ENCODE peak calls at places on chromosomes 11 and 22, in eight cellular contexts. M is IMR-90, D is heart right ventricle, B is HFF-Myc, L is sigmoid colon, R is AG04450, C is pancreas, Z is gastrocnemius medialis. X is an unnamed sample.

GRCh38 chr11:79325851-79326250 is 115.0 kb downstream of the TENM4 start:
- DNase-seq in M (no peak), D (no peak), B (no peak), L (no peak), R (no peak), C (no peak), Z (no peak), X (no peak)

GRCh38 chr22:29580200-29580810 is 608 bp downstream of the NIPSNAP1 start:
- DNase-seq in M (no peak), D (no peak), B (no peak), L (no peak), R (no peak), C (peak; percentile 22), Z (no peak), X (no peak)

GRCh38 chr11:82927264-82927880 is 25.8 kb downstream of the DDIAS start:
- DNase-seq in M (peak; percentile 64), D (peak; percentile 20), B (peak; percentile 48), L (no peak), R (peak; percentile 24), C (no peak), Z (no peak), X (no peak)

GRCh38 chr22:36104988-36105387 is 55.6 kb downstream of the APOL3 start:
- DNase-seq in M (peak; percentile 36), D (no peak), B (peak; percentile 32), L (peak; percentile 7), R (no peak), C (no peak), Z (no peak), X (no peak)

GRCh38 chr11:44944853-44945235 is 5.8 kb downstream of the TP53I11 start:
- DNase-seq in M (no peak), D (no peak), B (no peak), L (no peak), R (no peak), C (no peak), Z (no peak), X (no peak)

GRCh38 chr11:96145163-96145585 is 197.8 kb downstream of the MAML2 start:
- DNase-seq in M (no peak), D (no peak), B (no peak), L (no peak), R (no peak), C (no peak), Z (no peak), X (no peak)

GRCh38 chr11:1840780-1841480 is 2.1 kb downstream of the TNNI2 start:
- DNase-seq in M (no peak), D (no peak), B (no peak), L (no peak), R (no peak), C (no peak), Z (peak; percentile 21), X (peak; percentile 25)

GRCh38 chr22:39362271-39362670 is 12.5 kb downstream of the SYNGR1 start:
- DNase-seq in M (no peak), D (no peak), B (no peak), L (no peak), R (no peak), C (no peak), Z (no peak), X (no peak)

GRCh38 chr11:117315285-117316196 is 515 bp downstream of the BACE1 start:
- DNase-seq in M (no peak), D (no peak), B (no peak), L (peak; percentile 68), R (no peak), C (no peak), Z (no peak), X (peak; percentile 63)

GRCh38 chr22:49100764-49101163 is 726.9 kb downstream of the BRD1 start:
- DNase-seq in M (no peak), D (no peak), B (no peak), L (no peak), R (no peak), C (no peak), Z (no peak), X (no peak)

GRCh38 chr22:45226681-45227186 is 14.0 kb downstream of the KIAA0930 start:
- DNase-seq in M (no peak), D (no peak), B (no peak), L (no peak), R (no peak), C (no peak), Z (peak; percentile 20), X (no peak)

GRCh38 chr22:28999510-29000224 is 62.0 kb downstream of the C22orf31 start:
- DNase-seq in M (no peak), D (no peak), B (no peak), L (no peak), R (no peak), C (no peak), Z (no peak), X (no peak)

DNA sequence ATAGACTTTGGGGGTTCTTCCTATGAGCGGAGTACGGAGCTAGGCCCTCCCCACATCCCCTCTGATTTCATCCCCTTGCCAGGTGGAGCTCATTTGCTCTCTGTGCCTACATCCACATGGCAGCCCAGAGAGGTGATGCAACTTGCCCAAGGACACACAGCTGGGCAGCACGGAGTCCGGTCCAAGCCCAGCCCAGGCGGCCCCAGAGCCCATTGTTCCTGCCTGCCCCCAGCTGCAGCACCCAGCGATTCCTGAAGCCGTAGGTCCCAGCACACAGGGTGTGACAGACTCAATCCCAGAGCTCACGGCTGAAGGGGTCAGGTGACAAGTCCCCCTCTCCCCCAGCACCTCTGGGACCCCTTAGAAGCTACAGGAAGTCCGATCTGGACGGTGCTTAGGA is 22.2 kb upstream of the RFPL3 start:
- DNase-seq in M (no peak), D (no peak), B (no peak), L (no peak), R (no peak), C (no peak), Z (no peak), X (peak; percentile 12)
- TF ChIP-seq CTCF in M (no peak), D (no peak), B (no peak), L (no peak), R (no peak), C (no peak), Z (no peak), X (no peak)

GRCh38 chr11:70348608-70349007 is 49.7 kb upstream of the CTTN start:
- DNase-seq in M (no peak), D (no peak), B (no peak), L (no peak), R (no peak), C (no peak), Z (no peak), X (no peak)

GRCh38 chr11:70348191-70348590 is 50.1 kb upstream of the CTTN start:
- DNase-seq in M (no peak), D (no peak), B (no peak), L (no peak), R (no peak), C (no peak), Z (no peak), X (no peak)

GRCh38 chr11:70341881-70342429 is 56.4 kb upstream of the CTTN start:
- DNase-seq in M (no peak), D (no peak), B (no peak), L (no peak), R (no peak), C (no peak), Z (no peak), X (no peak)

GRCh38 chr11:70339066-70339465 is 59.3 kb upstream of the CTTN start:
- DNase-seq in M (no peak), D (no peak), B (no peak), L (no peak), R (no peak), C (no peak), Z (no peak), X (no peak)

DNA sequence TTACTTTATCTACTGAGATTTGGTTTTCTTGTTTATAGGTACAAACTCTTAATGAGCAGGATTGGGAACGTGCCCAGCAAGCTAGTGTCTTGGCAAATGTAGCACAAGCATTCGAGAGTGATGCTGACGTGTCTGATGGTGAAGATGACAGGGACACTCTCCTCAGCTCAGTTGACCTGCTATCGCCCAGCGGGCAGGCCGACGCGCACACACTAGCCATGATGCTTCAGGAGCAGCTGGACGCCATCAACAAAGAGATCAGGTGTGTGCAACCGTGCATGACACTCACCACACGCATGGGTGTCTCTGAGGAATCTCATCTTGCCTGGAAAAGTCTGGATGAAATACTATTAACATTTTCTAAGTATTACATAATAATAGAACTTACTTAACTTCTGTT is 54.7 kb upstream of the CTTN start:
- DNase-seq in M (no peak), D (no peak), B (no peak), L (no peak), R (no peak), C (no peak), Z (no peak), X (no peak)
- TF ChIP-seq CTCF in M (no peak), D (no peak), B (no peak), L (no peak), R (no peak), C (no peak), Z (no peak), X (no peak)

DNA sequence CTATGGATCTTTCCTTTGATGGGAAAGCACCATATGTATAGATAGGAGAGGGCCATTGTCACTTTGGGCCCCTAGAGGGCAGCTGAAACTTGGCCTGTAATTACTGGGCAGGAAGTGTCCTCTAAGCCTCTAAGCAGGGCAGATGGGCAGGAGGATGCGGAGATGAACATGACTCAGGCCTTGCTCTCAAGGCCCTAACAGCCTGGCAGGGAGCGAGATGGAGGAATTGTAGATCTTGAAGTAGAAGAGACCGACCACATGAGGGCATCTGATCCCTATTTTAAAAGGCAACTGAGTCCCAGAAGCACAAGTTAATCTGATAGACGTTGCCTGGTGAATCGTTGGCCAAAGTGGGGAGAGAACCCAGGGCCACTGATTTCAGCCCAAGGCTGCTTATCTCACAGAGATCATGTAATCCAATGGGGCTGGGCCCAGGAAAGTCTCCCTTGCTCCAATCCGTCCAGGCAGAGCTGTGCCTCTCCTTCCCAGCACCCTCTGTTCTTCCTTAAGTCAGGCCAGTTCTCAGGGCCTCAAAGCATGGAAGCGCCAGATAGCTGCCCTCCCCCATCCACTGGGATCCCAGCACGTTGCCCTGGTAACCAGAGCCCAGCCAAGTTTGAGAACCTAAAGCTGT is 2.5 kb upstream of the SEPTIN3 start:
- DNase-seq in M (peak; percentile 88), D (no peak), B (peak; percentile 65), L (no peak), R (peak; percentile 61), C (no peak), Z (no peak), X (no peak)
- TF ChIP-seq CTCF in M (peak; percentile 65), D (peak; percentile 32), B (peak; percentile 41), L (peak; percentile 20), R (peak; percentile 43), C (no peak), Z (peak; percentile 26), X (peak; percentile 28)

GRCh38 chr11:70076461-70076931 is 1.6 kb upstream of the ANO1 start:
- DNase-seq in M (no peak), D (no peak), B (no peak), L (peak; percentile 48), R (no peak), C (no peak), Z (no peak), X (no peak)

GRCh38 chr11:70078796-70079616 is 889 bp downstream of the ANO1 start:
- DNase-seq in M (no peak), D (no peak), B (no peak), L (peak; percentile 64), R (no peak), C (no peak), Z (no peak), X (no peak)

GRCh38 chr11:70079691-70080090 is 1.6 kb downstream of the ANO1 start:
- DNase-seq in M (no peak), D (no peak), B (no peak), L (no peak), R (no peak), C (no peak), Z (no peak), X (no peak)

GRCh38 chr11:70077411-70078094 is 564 bp upstream of the ANO1 start:
- DNase-seq in M (no peak), D (no peak), B (no peak), L (peak; percentile 54), R (no peak), C (no peak), Z (no peak), X (no peak)

GRCh38 chr11:70078095-70078795 is at the start of gene ANO1:
- DNase-seq in M (peak; percentile 19), D (peak; percentile 32), B (no peak), L (peak; percentile 53), R (no peak), C (no peak), Z (no peak), X (no peak)
- TF ChIP-seq CTCF in M (peak; percentile 48), D (no peak), B (no peak), L (no peak), R (no peak), C (no peak), Z (no peak), X (peak; percentile 12)

X was measured in heart left ventricle.